ENCODE peak calls at places on chromosomes 12 and 14, in nine cellular contexts. I is neural progenitor cell; N is uterus; S is transverse colon; C is pancreas; L is A673; E is IMR-90; O is stomach; P is CD8-positive, alpha-beta T cell. T is an unnamed sample. For H3K36me3, the result is how much of the 10 kb centered on the place peaks cover.

GRCh38 chr14:30779210-30779609 is 95.1 kb upstream of the COCH start:
- DNase-seq in I (no peak), N (no peak), S (no peak), C (no peak), L (no peak), E (peak), O (no peak), P (no peak), T (no peak)

GRCh38 chr14:94689218-94689984 is 77.2 kb downstream of the SERPINA3 start:
- DNase-seq in I (peak), N (peak), S (peak), C (no peak), L (peak), E (peak), O (peak), P (peak), T (peak)

GRCh38 chr12:3035815-3036702 is 41.1 kb upstream of the TSPAN9 start:
- DNase-seq in I (peak), N (no peak), S (no peak), C (no peak), L (peak), E (peak), O (no peak), P (no peak), T (no peak)

GRCh38 chr14:104749111-104749649 is 3.8 kb upstream of the SIVA1 start:
- DNase-seq in I (peak), N (no peak), S (peak), C (no peak), L (no peak), E (peak), O (no peak), P (no peak), T (peak)

GRCh38 chr12:53253298-53253697 is 14.8 kb upstream of the ESPL1 start:
- DNase-seq in I (no peak), N (no peak), S (no peak), C (no peak), L (no peak), E (no peak), O (no peak), P (no peak), T (no peak)

GRCh38 chr14:74949211-74949610 is 6.2 kb downstream of the PGF start:
- DNase-seq in I (no peak), N (no peak), S (no peak), C (no peak), L (no peak), E (no peak), O (no peak), P (no peak), T (no peak)

GRCh38 chr12:48197549-48197966 is 5.5 kb downstream of the OR10AD1 start:
- DNase-seq in I (peak), N (no peak), S (no peak), C (no peak), L (no peak), E (no peak), O (no peak), P (no peak), T (no peak)

GRCh38 chr12:66862586-66862985 is 183.7 kb upstream of the GRIP1 start:
- DNase-seq in I (no peak), N (no peak), S (no peak), C (no peak), L (no peak), E (no peak), O (no peak), P (no peak), T (no peak)

GRCh38 chr12:237026-237815 is 23.3 kb upstream of the SLC6A12 start:
- DNase-seq in I (no peak), N (peak), S (peak), C (no peak), L (no peak), E (no peak), O (no peak), P (no peak), T (no peak)

GRCh38 chr14:27553820-27554219 is 956.0 kb upstream of the NOVA1 start:
- DNase-seq in I (peak), N (no peak), S (no peak), C (no peak), L (peak), E (no peak), O (no peak), P (no peak), T (no peak)

GRCh38 chr14:49999216-49999761 is 106.4 kb downstream of the ARF6 start:
- DNase-seq in I (no peak), N (peak), S (peak), C (peak), L (peak), E (peak), O (peak), P (peak), T (no peak)

GRCh38 chr14:50773632-50774541 is 57.1 kb downstream of the NIN start:
- DNase-seq in I (peak), N (no peak), S (peak), C (peak), L (peak), E (peak), O (peak), P (peak), T (peak)

GRCh38 chr12:852864-853263 is 96.6 kb downstream of the RAD52 start:
- DNase-seq in I (no peak), N (no peak), S (no peak), C (no peak), L (no peak), E (no peak), O (no peak), P (no peak), T (no peak)

GRCh38 chr14:67999693-68000384 is 180.3 kb downstream of the RAD51B start:
- DNase-seq in I (no peak), N (no peak), S (no peak), C (no peak), L (no peak), E (peak), O (no peak), P (no peak), T (no peak)

GRCh38 chr12:19273482-19274330 is 144.2 kb downstream of the PLEKHA5 start:
- DNase-seq in I (no peak), N (peak), S (peak), C (peak), L (peak), E (peak), O (peak), P (peak), T (no peak)

GRCh38 chr12:121033625-121034349 is 5.3 kb downstream of the OASL start:
- DNase-seq in I (no peak), N (no peak), S (no peak), C (no peak), L (peak), E (no peak), O (peak), P (peak), T (no peak)

GRCh38 chr14:94109915-94110250 is 653 bp upstream of the IFI27 start:
- DNase-seq in I (no peak), N (no peak), S (no peak), C (no peak), L (no peak), E (no peak), O (no peak), P (no peak), T (no peak)

GRCh38 chr14:102450206-102451063 is 59.1 kb downstream of the ANKRD9 start:
- DNase-seq in I (no peak), N (no peak), S (no peak), C (no peak), L (no peak), E (no peak), O (no peak), P (no peak), T (no peak)

GRCh38 chr14:102442241-102443211 is 67.0 kb downstream of the ANKRD9 start:
- DNase-seq in I (no peak), N (no peak), S (peak), C (no peak), L (no peak), E (peak), O (no peak), P (no peak), T (no peak)

GRCh38 chr14:102440392-102440791 is 69.2 kb downstream of the ANKRD9 start:
- DNase-seq in I (no peak), N (no peak), S (no peak), C (no peak), L (no peak), E (no peak), O (no peak), P (no peak), T (no peak)

GRCh38 chr14:102445066-102445465 is 64.5 kb downstream of the ANKRD9 start:
- DNase-seq in I (no peak), N (no peak), S (no peak), C (no peak), L (no peak), E (no peak), O (no peak), P (no peak), T (no peak)

GRCh38 chr14:102445641-102446040 is 63.9 kb downstream of the ANKRD9 start:
- DNase-seq in I (no peak), N (no peak), S (no peak), C (no peak), L (no peak), E (no peak), O (no peak), P (no peak), T (no peak)
- H3K36me3 ChIP-seq in I (under half), N (under half), S (under half), C (under half), L (under half), E (under half), O (half or more), P (under half), T (under half)

GRCh38 chr14:32224731-32225377 is 21.8 kb upstream of the RNU6-8 start:
- DNase-seq in I (peak), N (peak), S (no peak), C (no peak), L (peak), E (peak), O (no peak), P (no peak), T (peak)
- TF ChIP-seq CTCF in I (peak), N (peak), S (peak), C (no peak), L (peak), E (peak), O (no peak), P (no peak), T (peak)

GRCh38 chr14:91402278-91403068 is 15.1 kb downstream of the CCDC88C start:
- DNase-seq in I (no peak), N (no peak), S (peak), C (peak), L (no peak), E (no peak), O (peak), P (no peak), T (no peak)
- H3K4me3 ChIP-seq in I (no peak), N (no peak), S (no peak), C (no peak), L (no peak), E (no peak), O (no peak), P (peak), T (no peak)

GRCh38 chr14:24204163-24205146 is 1.0 kb upstream of the TSSK4 start:
- DNase-seq in I (no peak), N (no peak), S (no peak), C (no peak), L (no peak), E (no peak), O (no peak), P (no peak), T (no peak)

GRCh38 chr14:24207625-24208024 is 2.1 kb downstream of the TSSK4 start:
- DNase-seq in I (no peak), N (no peak), S (no peak), C (no peak), L (no peak), E (no peak), O (no peak), P (no peak), T (no peak)

GRCh38 chr14:24211311-24211710 is 2.0 kb downstream of the CHMP4A start:
- DNase-seq in I (no peak), N (no peak), S (no peak), C (no peak), L (no peak), E (no peak), O (no peak), P (no peak), T (no peak)

GRCh38 chr14:24206260-24207103 is 986 bp downstream of the TSSK4 start:
- DNase-seq in I (no peak), N (no peak), S (no peak), C (no peak), L (no peak), E (no peak), O (no peak), P (no peak), T (no peak)

DNA sequence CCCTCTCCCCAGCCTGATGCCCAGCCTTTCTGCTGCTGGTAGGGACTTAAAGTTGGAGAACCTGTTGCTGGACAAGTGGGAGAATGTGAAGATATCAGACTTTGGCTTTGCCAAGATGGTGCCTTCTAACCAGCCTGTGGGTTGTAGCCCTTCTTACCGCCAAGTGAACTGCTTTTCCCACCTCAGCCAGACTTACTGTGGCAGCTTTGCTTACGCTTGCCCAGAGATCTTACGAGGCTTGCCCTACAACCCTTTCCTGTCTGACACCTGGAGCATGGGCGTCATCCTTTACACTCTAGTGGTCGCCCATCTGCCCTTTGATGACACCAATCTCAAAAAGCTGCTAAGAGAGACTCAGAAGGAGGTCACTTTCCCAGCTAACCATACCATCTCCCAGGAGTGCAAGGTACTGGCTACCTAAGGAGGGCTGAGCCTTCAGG is 1.6 kb downstream of the TSSK4 start:
- DNase-seq in I (no peak), N (no peak), S (no peak), C (no peak), L (no peak), E (no peak), O (no peak), P (no peak), T (no peak)
- H3K36me3 ChIP-seq in I (under half), N (under half), S (under half), C (under half), L (under half), E (half or more), O (half or more), P (under half), T (half or more)

DNA sequence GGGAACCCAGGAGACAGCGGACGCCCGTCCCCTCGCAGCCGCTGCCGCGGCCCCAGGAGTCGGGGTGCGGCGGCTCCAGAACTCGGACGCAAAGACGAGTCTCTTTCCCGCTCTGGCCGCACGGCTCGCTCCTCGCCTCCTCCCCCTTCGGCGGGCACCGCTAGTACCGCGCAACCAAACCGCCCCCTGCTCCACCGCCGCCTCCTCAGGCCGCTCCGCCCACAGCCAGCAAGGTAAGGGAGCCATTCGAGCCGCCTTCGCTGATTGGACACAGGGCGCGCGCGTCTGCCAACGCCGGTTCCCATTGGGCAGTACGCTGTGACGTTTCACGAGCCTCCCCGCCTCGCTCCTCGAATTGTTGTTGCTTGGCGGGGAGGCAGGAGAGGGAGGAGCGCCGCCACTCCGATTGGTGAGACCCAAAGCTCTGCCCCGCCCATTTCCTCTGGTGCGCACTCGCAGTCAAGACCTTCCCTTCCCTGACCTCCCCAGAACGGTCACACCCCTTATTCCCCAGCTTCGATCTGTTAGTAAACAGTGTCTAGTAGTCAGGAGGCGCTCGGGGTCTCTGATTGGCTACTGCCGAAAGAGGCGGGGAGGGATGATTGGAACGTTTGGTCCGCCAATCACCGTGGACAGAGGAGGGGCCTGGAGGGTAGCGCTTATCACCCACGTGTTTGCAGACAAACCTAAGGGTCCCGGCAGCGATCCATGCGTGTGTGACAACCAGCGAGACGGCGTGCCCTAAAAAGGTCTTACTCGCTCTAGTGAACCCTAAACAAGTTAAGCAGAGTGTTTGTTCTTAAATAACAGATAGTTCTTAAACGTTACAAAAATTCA is at the start of gene RPS6KA5:
- DNase-seq in I (peak), N (peak), S (peak), C (peak), L (peak), E (peak), O (peak), P (peak), T (peak)
- TF ChIP-seq CTCF in I (no peak), N (peak), S (no peak), C (no peak), L (no peak), E (no peak), O (peak), P (no peak), T (no peak)